ENCODE peak calls at places on chromosomes 12 and 14, in eight cellular contexts. P, Q, O, S, W, H, N and U are unnamed samples. For H3K4me1 and H3K27me3, the result is how much of the 10 kb centered on the place peaks cover.

GRCh38 chr12:2044165-2044564 is 8.6 kb upstream of the CACNA1C start:
- DNase-seq in P (no peak), Q (no peak), O (no peak), S (no peak), W (no peak), H (no peak), N (no peak), U (no peak)

GRCh38 chr14:104897286-104898194 is 27.1 kb upstream of the PLD4 start:
- DNase-seq in P (peak), Q (peak), O (no peak), S (no peak), W (peak), H (no peak), N (peak), U (peak)

GRCh38 chr14:72638021-72638420 is 255.9 kb downstream of the DPF3 start:
- DNase-seq in P (no peak), Q (no peak), O (no peak), S (no peak), W (no peak), H (peak), N (peak), U (peak)

GRCh38 chr14:63941023-63941422 is 88.2 kb downstream of the SYNE2 start:
- DNase-seq in P (no peak), Q (no peak), O (no peak), S (no peak), W (no peak), H (no peak), N (no peak), U (no peak)

GRCh38 chr14:28596336-28596735 is 170.3 kb upstream of the FOXG1 start:
- DNase-seq in P (no peak), Q (no peak), O (no peak), S (no peak), W (no peak), H (no peak), N (no peak), U (no peak)

GRCh38 chr14:78836777-78837176 is 666.6 kb downstream of the NRXN3 start:
- DNase-seq in P (peak), Q (peak), O (no peak), S (no peak), W (peak), H (peak), N (peak), U (no peak)

GRCh38 chr14:100827140-100827517 is 1.2 kb downstream of the MEG3 start:
- DNase-seq in P (no peak), Q (no peak), O (no peak), S (no peak), W (no peak), H (peak), N (no peak), U (no peak)

GRCh38 chr12:109147954-109148353 is 31.6 kb downstream of the ACACB start:
- DNase-seq in P (no peak), Q (no peak), O (no peak), S (no peak), W (no peak), H (no peak), N (no peak), U (no peak)

GRCh38 chr14:50647753-50648152 is 20.4 kb downstream of the SAV1 start:
- DNase-seq in P (no peak), Q (no peak), O (no peak), S (no peak), W (no peak), H (peak), N (no peak), U (no peak)

GRCh38 chr12:43766291-43766690 is 7.5 kb downstream of the IRAK4 start:
- DNase-seq in P (no peak), Q (no peak), O (no peak), S (no peak), W (no peak), H (peak), N (no peak), U (no peak)

GRCh38 chr12:45286621-45287020 is 70.7 kb downstream of the ANO6 start:
- DNase-seq in P (no peak), Q (no peak), O (no peak), S (no peak), W (no peak), H (no peak), N (no peak), U (no peak)

GRCh38 chr14:93303659-93304058 is 29.2 kb downstream of the BTBD7 start:
- DNase-seq in P (no peak), Q (no peak), O (no peak), S (peak), W (no peak), H (no peak), N (no peak), U (peak)

GRCh38 chr12:56338643-56339422 is at the start of gene IL23A:
- DNase-seq in P (no peak), Q (no peak), O (peak), S (no peak), W (peak), H (peak), N (no peak), U (no peak)

GRCh38 chr12:110536834-110537604 is 34.9 kb downstream of the RAD9B start:
- DNase-seq in P (no peak), Q (no peak), O (no peak), S (no peak), W (peak), H (peak), N (no peak), U (no peak)

GRCh38 chr14:95652171-95652570 is 34.1 kb upstream of the TCL1B start:
- DNase-seq in P (no peak), Q (no peak), O (no peak), S (no peak), W (no peak), H (no peak), N (no peak), U (no peak)

GRCh38 chr12:13670249-13670648 is 311.2 kb downstream of the GRIN2B start:
- DNase-seq in P (no peak), Q (no peak), O (no peak), S (no peak), W (no peak), H (no peak), N (no peak), U (no peak)

GRCh38 chr14:52703664-52704063 is 3.3 kb upstream of the PSMC6 start:
- DNase-seq in P (no peak), Q (no peak), O (no peak), S (no peak), W (no peak), H (no peak), N (no peak), U (no peak)

GRCh38 chr14:69191340-69192111 is at the start of gene EXD2:
- DNase-seq in P (peak), Q (peak), O (peak), S (peak), W (peak), H (peak), N (peak), U (peak)

GRCh38 chr12:94039199-94039840 is 109.1 kb upstream of the PLXNC1 start:
- DNase-seq in P (no peak), Q (no peak), O (no peak), S (no peak), W (no peak), H (no peak), N (no peak), U (no peak)

GRCh38 chr12:124399622-124400021 is 104.7 kb downstream of the RFLNA start:
- DNase-seq in P (peak), Q (no peak), O (no peak), S (no peak), W (peak), H (no peak), N (no peak), U (peak)

GRCh38 chr12:2172486-2173214 is 119.9 kb downstream of the CACNA1C start:
- DNase-seq in P (no peak), Q (no peak), O (no peak), S (no peak), W (no peak), H (no peak), N (no peak), U (no peak)

GRCh38 chr12:4251228-4251891 is 22.2 kb upstream of the CCND2 start:
- DNase-seq in P (no peak), Q (no peak), O (no peak), S (no peak), W (no peak), H (no peak), N (no peak), U (no peak)

GRCh38 chr14:78455896-78456435 is 285.8 kb downstream of the NRXN3 start:
- DNase-seq in P (no peak), Q (no peak), O (no peak), S (no peak), W (no peak), H (no peak), N (no peak), U (no peak)

GRCh38 chr12:14955876-14956811 is 5.3 kb downstream of the ARHGDIB start:
- DNase-seq in P (no peak), Q (no peak), O (no peak), S (no peak), W (no peak), H (no peak), N (no peak), U (no peak)

GRCh38 chr12:13198921-13199320 is 2.4 kb downstream of the EMP1 start:
- DNase-seq in P (no peak), Q (no peak), O (no peak), S (no peak), W (no peak), H (peak), N (peak), U (no peak)

GRCh38 chr14:54776361-54777001 is 126.1 kb downstream of the GCH1 start:
- DNase-seq in P (peak), Q (no peak), O (peak), S (peak), W (no peak), H (peak), N (peak), U (no peak)

GRCh38 chr12:54306925-54307731 is 6.3 kb upstream of the NFE2 start:
- DNase-seq in P (peak), Q (peak), O (peak), S (peak), W (no peak), H (no peak), N (peak), U (peak)

GRCh38 chr12:116267948-116268347 is 9.5 kb downstream of the MED13L start:
- DNase-seq in P (no peak), Q (no peak), O (no peak), S (no peak), W (no peak), H (no peak), N (no peak), U (no peak)
- H3K4me1 ChIP-seq in P (under half), Q (under half), O (under half), S (half or more), W (under half), H (under half), N (half or more), U (under half)

GRCh38 chr14:24238527-24239037 is 3.8 kb downstream of the TINF2 start:
- DNase-seq in P (no peak), Q (no peak), O (peak), S (no peak), W (peak), H (no peak), N (no peak), U (peak)

GRCh38 chr14:24241829-24242443 is 487 bp downstream of the TINF2 start:
- DNase-seq in P (peak), Q (peak), O (peak), S (peak), W (peak), H (peak), N (peak), U (peak)

GRCh38 chr14:24240110-24240918 is 2.1 kb downstream of the TINF2 start:
- DNase-seq in P (no peak), Q (no peak), O (peak), S (no peak), W (peak), H (no peak), N (no peak), U (peak)

GRCh38 chr14:24246765-24247212 is 4.4 kb upstream of the TINF2 start:
- DNase-seq in P (no peak), Q (no peak), O (no peak), S (no peak), W (no peak), H (peak), N (no peak), U (no peak)

DNA sequence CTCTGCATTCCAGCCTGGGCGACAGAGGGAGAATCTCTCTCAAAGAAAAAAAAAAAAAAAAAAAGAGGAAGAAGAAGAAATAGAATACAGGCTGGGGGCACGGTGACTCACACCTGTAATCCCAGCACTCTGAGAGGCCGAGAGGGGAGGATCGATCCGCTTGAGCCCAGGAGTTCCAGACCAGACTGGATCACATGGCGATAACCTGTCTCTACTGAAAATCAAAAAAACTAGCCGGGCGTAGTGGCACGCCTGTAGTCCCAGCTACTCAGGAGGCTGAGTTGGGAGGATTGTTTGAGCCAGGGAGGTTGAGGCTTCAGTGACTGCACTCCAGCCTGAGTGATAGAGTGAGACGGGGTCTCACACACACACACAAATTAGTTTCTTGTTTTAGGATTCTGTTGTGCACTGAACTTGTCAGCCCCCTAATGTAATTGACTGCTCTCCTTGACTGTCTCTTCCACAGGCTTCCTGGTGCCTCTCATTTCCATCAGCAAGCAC is 963 bp upstream of the TINF2 start:
- DNase-seq in P (no peak), Q (no peak), O (peak), S (no peak), W (no peak), H (no peak), N (no peak), U (peak)
- H3K4me3 ChIP-seq in P (peak), Q (peak), O (peak), S (peak), W (peak), H (peak), N (peak), U (peak)

DNA sequence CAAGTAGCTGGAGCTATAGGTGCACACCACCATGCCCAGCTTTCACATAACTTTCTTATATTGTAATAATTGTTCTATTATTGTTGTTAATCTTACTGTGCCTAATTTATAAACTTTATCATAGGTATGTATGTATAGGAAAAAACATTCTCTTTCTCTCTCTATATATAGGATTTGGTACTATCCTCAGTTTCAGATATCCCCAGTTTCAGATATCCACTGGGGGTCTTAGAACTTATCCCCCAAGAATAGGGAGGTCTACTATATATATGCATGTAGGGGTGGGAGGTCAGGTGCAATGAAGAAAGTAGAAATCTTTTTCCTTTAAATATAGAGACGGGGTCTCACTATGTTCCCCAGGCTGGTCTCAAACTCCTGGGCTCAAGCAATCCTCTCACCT is 70.9 kb upstream of the STRN3 start:
- DNase-seq in P (no peak), Q (no peak), O (no peak), S (no peak), W (no peak), H (no peak), N (no peak), U (no peak)
- H3K27me3 ChIP-seq in P (under half), Q (under half), O (under half), S (under half), W (under half), H (under half), N (under half), U (under half)

GRCh38 chr14:99262977-99263448 is 9.0 kb downstream of the BCL11B start:
- DNase-seq in P (no peak), Q (no peak), O (peak), S (no peak), W (peak), H (no peak), N (no peak), U (no peak)
- H3K4me1 ChIP-seq in P (under half), Q (under half), O (under half), S (under half), W (under half), H (under half), N (under half), U (under half)